ENCODE peak calls at places on chromosome 20, in four cellular contexts. H is cardiac muscle cell, W is body of pancreas, I is K562. Y is an unnamed sample.
A peak's percentile ranks its signal among the peaks of the same experiment; 100 is the strongest.

GRCh38 chr20:21156266-21156665 is 30.4 kb downstream of the KIZ start:
- DNase-seq in H (no peak), I (no peak), W (no peak), Y (no peak)

GRCh38 chr20:24236204-24236603 is 233.2 kb upstream of the SYNDIG1 start:
- DNase-seq in W (no peak), H (no peak), I (no peak), Y (no peak)

GRCh38 chr20:20820104-20820503 is 107.7 kb upstream of the RALGAPA2 start:
- DNase-seq in I (peak; percentile 49), W (peak; percentile 69), H (peak; percentile 19), Y (no peak)

GRCh38 chr20:47744803-47745202 is 40.5 kb downstream of the SULF2 start:
- DNase-seq in I (no peak), H (no peak), W (no peak), Y (no peak)

GRCh38 chr20:25203891-25204320 is 8.4 kb downstream of the ENTPD6 start:
- DNase-seq in H (no peak), I (no peak), W (no peak), Y (no peak)

GRCh38 chr20:61293951-61294350 is 41.9 kb downstream of the CDH4 start:
- DNase-seq in H (no peak), W (no peak), I (no peak), Y (no peak)

GRCh38 chr20:62066339-62066982 is 780 bp upstream of the TAF4 start:
- DNase-seq in I (peak; percentile 70), W (peak; percentile 76), H (peak; percentile 83), Y (no peak)

GRCh38 chr20:34109442-34109841 is 2.6 kb downstream of the EIF2S2 start:
- DNase-seq in H (no peak), W (no peak), I (no peak), Y (no peak)

GRCh38 chr20:63252157-63252780 is 2.0 kb downstream of the NKAIN4 start:
- DNase-seq in H (no peak), W (no peak), I (no peak), Y (no peak)

GRCh38 chr20:63934271-63935068 is 21.7 kb downstream of the UCKL1 start:
- DNase-seq in I (no peak), H (peak; percentile 49), W (peak; percentile 6), Y (no peak)

GRCh38 chr20:54535045-54535444 is 59.7 kb downstream of the DOK5 start:
- DNase-seq in I (no peak), W (no peak), H (no peak), Y (no peak)

GRCh38 chr20:19098092-19098491 is 114.3 kb upstream of the SLC24A3 start:
- DNase-seq in I (no peak), H (no peak), W (no peak), Y (no peak)

GRCh38 chr20:31606678-31606927 is 1.5 kb downstream of the ID1 start:
- DNase-seq in W (no peak), H (no peak), I (no peak), Y (no peak)

GRCh38 chr20:31607640-31608255 is 2.7 kb downstream of the ID1 start:
- DNase-seq in I (no peak), W (no peak), H (no peak), Y (no peak)

GRCh38 chr20:31605902-31606677 is 1.0 kb downstream of the ID1 start:
- DNase-seq in H (peak; percentile 52), I (peak; percentile 43), W (no peak), Y (peak; percentile 78)

GRCh38 chr20:31608256-31608980 is 3.3 kb downstream of the ID1 start:
- DNase-seq in H (peak; percentile 89), I (peak; percentile 77), W (peak; percentile 79), Y (peak; percentile 86)

GRCh38 chr20:31606928-31607639 is 2.0 kb downstream of the ID1 start:
- DNase-seq in H (peak; percentile 68), W (no peak), I (peak; percentile 90), Y (peak; percentile 77)
- H3K4me1 ChIP-seq in H (peaks cover 28% of the 10 kb centered on the region), W (peaks cover 73% of the 10 kb centered on the region), I (peaks cover 70% of the 10 kb centered on the region), Y (peaks cover 81% of the 10 kb centered on the region)

DNA sequence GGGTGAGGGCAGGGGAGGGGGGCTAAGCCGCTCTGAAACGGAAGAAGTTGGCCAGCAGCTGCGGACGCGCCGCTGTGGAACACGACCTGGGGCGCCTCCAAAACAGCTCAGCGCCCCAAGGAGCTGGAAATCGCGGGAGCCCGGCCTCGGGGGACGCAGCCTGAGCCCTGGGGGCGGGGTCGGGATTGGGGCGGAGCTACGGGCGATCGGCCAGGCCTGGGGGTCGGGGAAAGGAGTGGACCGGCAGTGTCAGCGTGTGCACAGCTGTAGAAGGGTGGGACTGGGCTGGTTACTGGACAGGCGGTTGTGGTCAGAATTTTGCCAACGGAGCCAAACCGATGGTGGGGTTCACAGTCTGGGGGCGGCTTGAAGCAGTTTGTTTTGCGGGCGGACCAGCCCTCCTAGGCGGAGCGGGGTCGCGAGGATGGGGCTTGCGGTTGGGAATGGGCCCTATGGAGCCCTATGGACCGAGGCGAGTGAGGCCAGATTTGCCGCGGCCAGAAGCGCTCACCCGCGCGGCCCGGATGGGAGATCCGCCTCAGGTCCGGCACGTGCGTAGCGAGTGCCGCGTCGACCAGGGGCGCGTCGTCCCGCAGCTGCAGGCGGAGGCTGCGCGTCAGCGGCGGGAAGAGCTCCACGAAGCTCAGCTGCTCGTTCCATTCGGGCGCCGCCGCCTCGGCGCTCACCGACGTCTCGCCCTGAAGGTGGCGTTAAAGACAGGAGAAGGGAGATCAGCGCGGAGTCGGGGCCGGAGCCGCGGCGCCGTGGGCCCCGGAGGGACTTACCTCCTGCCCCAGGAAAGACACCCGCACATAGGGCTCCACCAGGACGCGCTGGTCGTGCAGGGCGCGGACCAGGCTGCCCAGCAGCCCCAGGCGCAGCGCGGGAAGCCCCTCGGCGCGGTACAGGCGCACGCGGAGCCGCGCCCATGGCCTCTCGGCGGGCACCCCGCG is 14.3 kb upstream of the SPAG4 start:
- DNase-seq in I (peak; percentile 83), W (peak; percentile 83), H (peak; percentile 86), Y (peak; percentile 88)
- TF ChIP-seq CTCF in I (peak; percentile 70), W (peak; percentile 52), H (peak; percentile 47), Y (no peak)

GRCh38 chr20:2396241-2396814 is 15.6 kb downstream of the TGM6 start:
- DNase-seq in I (no peak), W (no peak), H (no peak), Y (no peak)
- H3K4me1 ChIP-seq in I (no peaks in the 10 kb centered on the region), W (no peaks in the 10 kb centered on the region), H (no peaks in the 10 kb centered on the region), Y (no peaks in the 10 kb centered on the region)

DNA sequence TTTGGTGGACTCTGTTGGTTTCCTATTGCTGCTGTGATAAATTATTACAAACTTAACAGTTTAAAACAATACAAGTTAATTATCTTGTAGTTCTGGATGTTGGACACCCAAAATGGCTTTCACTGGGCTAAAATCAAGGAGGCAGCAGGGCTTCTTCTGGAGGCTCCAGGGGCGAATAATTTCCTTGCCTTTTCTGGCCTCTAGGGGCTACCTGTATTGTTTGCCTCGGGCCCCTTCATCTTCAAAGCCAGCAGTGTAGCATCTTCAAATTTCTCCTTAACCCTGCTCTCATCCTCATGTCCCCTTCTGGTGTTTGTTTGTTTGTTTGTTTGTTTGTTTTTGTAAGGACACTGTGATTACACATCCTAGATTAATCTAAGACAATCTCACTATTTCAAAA is 60.5 kb upstream of the ANKEF1 start:
- DNase-seq in H (no peak), W (no peak), I (no peak), Y (no peak)
- TF ChIP-seq CTCF in H (no peak), W (no peak), I (no peak), Y (no peak)

GRCh38 chr20:1823421-1823892 is 71.8 kb upstream of the SIRPA start:
- DNase-seq in W (no peak), H (no peak), I (no peak), Y (no peak)

GRCh38 chr20:1824177-1824576 is 71.0 kb upstream of the SIRPA start:
- DNase-seq in W (no peak), H (no peak), I (no peak), Y (no peak)

GRCh38 chr20:1825492-1825891 is 69.7 kb upstream of the SIRPA start:
- DNase-seq in I (no peak), H (no peak), W (no peak), Y (no peak)

GRCh38 chr20:1826046-1826445 is 69.2 kb upstream of the SIRPA start:
- DNase-seq in H (no peak), W (no peak), I (no peak), Y (no peak)

DNA sequence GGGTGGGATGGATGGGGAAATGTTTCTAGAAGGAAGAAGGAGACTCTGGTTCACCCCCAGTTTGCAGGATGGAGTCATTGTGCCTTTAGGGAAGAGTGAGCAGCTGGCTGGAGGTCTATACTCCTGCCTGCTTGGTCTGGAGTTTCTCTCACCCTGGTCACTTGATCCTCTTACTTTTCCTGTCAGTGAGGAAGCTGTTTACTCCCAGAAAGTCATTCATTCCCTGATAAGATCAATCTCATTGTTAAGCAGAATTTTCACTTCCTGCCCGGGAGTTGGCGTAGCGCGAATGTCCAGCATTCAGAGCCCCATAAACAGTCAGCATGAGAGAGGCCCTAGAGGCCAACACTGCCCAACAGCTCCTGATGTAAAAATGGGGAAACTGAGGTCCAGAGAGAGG is 70.4 kb upstream of the SIRPA start:
- DNase-seq in I (no peak), H (no peak), W (no peak), Y (no peak)
- H3K4me1 ChIP-seq in I (no peaks in the 10 kb centered on the region), H (no peaks in the 10 kb centered on the region), W (peaks cover 24% of the 10 kb centered on the region), Y (peaks cover 23% of the 10 kb centered on the region)

DNA sequence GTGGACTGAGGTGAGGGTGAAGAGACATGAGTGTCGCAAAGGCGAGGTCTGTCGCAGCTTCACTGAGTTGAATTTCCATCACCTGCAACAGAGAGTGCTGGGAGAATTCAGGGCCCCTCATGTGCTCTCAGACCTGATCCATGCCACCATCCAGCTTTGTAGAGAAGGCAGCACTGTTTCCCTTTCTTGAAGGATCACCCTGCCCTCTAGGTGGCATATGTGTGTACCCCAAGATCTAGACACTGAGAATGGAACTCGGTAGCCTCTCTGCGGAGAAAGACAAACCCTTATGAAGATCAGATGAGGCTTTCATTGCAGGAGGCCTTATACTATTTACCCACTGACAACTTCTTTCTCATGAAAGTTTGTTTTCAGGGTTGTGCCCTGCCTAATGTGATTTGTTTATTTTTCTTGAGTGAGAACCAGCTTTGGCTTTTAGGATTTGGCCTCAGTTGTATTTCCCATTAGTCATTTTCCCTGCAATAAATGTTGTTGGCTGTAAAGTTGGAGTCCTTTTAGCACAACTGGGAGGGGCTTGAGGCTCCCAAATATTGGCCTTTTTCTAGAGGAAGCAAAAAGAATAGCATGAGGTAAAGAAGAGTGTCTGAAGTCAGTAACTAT is 811.3 kb downstream of the DHX35 start:
- DNase-seq in H (no peak), I (no peak), W (no peak), Y (no peak)
- TF ChIP-seq CTCF in H (no peak), I (no peak), W (no peak), Y (no peak)

GRCh38 chr20:49984426-49985153 is 1.8 kb downstream of the SNAI1 start:
- DNase-seq in W (no peak), H (no peak), I (no peak), Y (no peak)
- H3K4me1 ChIP-seq in W (peaks cover 15% of the 10 kb centered on the region), H (peaks cover 22% of the 10 kb centered on the region), I (peaks cover 73% of the 10 kb centered on the region), Y (peaks cover 56% of the 10 kb centered on the region)

DNA sequence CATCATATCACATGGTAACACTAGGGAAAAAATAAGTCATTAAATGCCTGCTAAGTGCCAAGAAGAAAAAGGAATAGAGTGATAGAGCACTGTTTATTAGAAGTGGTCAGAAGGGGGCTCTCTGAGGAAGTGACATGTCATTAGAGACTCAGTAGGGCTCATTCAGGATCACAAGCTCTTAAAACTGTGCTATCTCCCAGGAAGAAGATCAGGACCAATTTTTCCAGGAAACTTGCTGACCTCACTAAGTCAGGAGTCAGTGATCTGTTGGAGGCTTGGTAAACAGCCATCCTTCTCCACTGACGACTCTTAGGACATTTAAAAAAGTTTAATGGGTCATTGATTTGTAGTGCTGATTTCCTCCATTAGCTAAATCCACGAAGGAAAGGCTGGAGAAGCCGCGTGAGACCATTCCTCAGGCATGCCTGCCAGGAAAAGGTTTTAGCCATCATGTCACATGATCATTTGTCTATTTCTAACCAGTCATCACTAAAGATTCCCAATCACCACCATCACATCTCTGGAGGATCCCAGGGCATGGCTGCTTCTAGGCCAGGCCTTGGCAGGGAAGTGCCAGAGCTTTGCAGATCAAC is 5.9 kb upstream of the PTPN1 start:
- DNase-seq in H (no peak), W (no peak), I (peak; percentile 52), Y (no peak)
- TF ChIP-seq CTCF in H (no peak), W (no peak), I (peak; percentile 21), Y (no peak)

GRCh38 chr20:37986063-37986858 is 47.0 kb downstream of the TTI1 start:
- DNase-seq in H (no peak), I (no peak), W (no peak), Y (no peak)
- H3K4me1 ChIP-seq in H (peaks cover 86% of the 10 kb centered on the region), I (peaks cover 7% of the 10 kb centered on the region), W (peaks cover 42% of the 10 kb centered on the region), Y (peaks cover 25% of the 10 kb centered on the region)

Y was measured in suprapubic skin.